ENCODE peak calls at places on chromosomes 4 and X, in eight cellular contexts. One of them, this sample, is unnamed.
A peak's percentile ranks its signal among the peaks of the same experiment; 100 is the strongest.

GRCh38 chr4:128452415-128452814 is 164.8 kb upstream of the PGRMC2 start:
- DNase-seq in stimulated activated effector memory CD8-positive, alpha-beta T cell treated with anti-CD3 and anti-CD28 coated beads, Interleukin-12 subunit alpha, Interleukin-12 subunit beta, amount 100 ng/mL, for 72 hours: no peak
- DNase-seq in breast epithelium: no peak
- DNase-seq in midbrain: no peak
- DNase-seq in endodermal cell: no peak
- DNase-seq in stimulated activated CD4-positive, alpha-beta T cell treated with anti-CD3 and anti-CD28 coated beads, Interleukin-1b, Interleukin-23, amount 100 ng/mL, for 24 hours: no peak
- DNase-seq in activated naive CD4-positive, alpha-beta T cell treated with anti-CD3 and anti-CD28 coated beads, Interleukin-2, amount 10 ng/mL, durations not matched to agents 7 days and 5 days: no peak
- DNase-seq in germinal center: no peak
- DNase-seq in this sample: no peak

GRCh38 chr4:123415977-123416376 is 19.4 kb downstream of the SPRY1 start:
- DNase-seq in breast epithelium: no peak
- DNase-seq in activated naive CD4-positive, alpha-beta T cell treated with anti-CD3 and anti-CD28 coated beads, Interleukin-2, amount 10 ng/mL, durations not matched to agents 7 days and 5 days: peak; percentile 59
- DNase-seq in stimulated activated CD4-positive, alpha-beta T cell treated with anti-CD3 and anti-CD28 coated beads, Interleukin-1b, Interleukin-23, amount 100 ng/mL, for 24 hours: no peak
- DNase-seq in stimulated activated effector memory CD8-positive, alpha-beta T cell treated with anti-CD3 and anti-CD28 coated beads, Interleukin-12 subunit alpha, Interleukin-12 subunit beta, amount 100 ng/mL, for 72 hours: no peak
- DNase-seq in germinal center: no peak
- DNase-seq in midbrain: no peak
- DNase-seq in endodermal cell: no peak
- DNase-seq in this sample: no peak

GRCh38 chr4:159946983-159947645 is 844.2 kb downstream of the RAPGEF2 start:
- DNase-seq in germinal center: peak; percentile 2
- DNase-seq in midbrain: peak; percentile 60
- DNase-seq in stimulated activated CD4-positive, alpha-beta T cell treated with anti-CD3 and anti-CD28 coated beads, Interleukin-1b, Interleukin-23, amount 100 ng/mL, for 24 hours: no peak
- DNase-seq in breast epithelium: no peak
- DNase-seq in activated naive CD4-positive, alpha-beta T cell treated with anti-CD3 and anti-CD28 coated beads, Interleukin-2, amount 10 ng/mL, durations not matched to agents 7 days and 5 days: no peak
- DNase-seq in stimulated activated effector memory CD8-positive, alpha-beta T cell treated with anti-CD3 and anti-CD28 coated beads, Interleukin-12 subunit alpha, Interleukin-12 subunit beta, amount 100 ng/mL, for 72 hours: no peak
- DNase-seq in endodermal cell: no peak
- DNase-seq in this sample: no peak

GRCh38 chr4:114659386-114660008 is 60.9 kb downstream of the UGT8 start:
- DNase-seq in germinal center: peak; percentile 57
- DNase-seq in endodermal cell: peak; percentile 84
- DNase-seq in activated naive CD4-positive, alpha-beta T cell treated with anti-CD3 and anti-CD28 coated beads, Interleukin-2, amount 10 ng/mL, durations not matched to agents 7 days and 5 days: peak; percentile 40
- DNase-seq in stimulated activated effector memory CD8-positive, alpha-beta T cell treated with anti-CD3 and anti-CD28 coated beads, Interleukin-12 subunit alpha, Interleukin-12 subunit beta, amount 100 ng/mL, for 72 hours: no peak
- DNase-seq in breast epithelium: peak; percentile 47
- DNase-seq in midbrain: peak; percentile 84
- DNase-seq in stimulated activated CD4-positive, alpha-beta T cell treated with anti-CD3 and anti-CD28 coated beads, Interleukin-1b, Interleukin-23, amount 100 ng/mL, for 24 hours: peak; percentile 1
- DNase-seq in this sample: no peak

GRCh38 chrX:76253432-76253831 is 80.6 kb downstream of the PBDC1 start:
- DNase-seq in activated naive CD4-positive, alpha-beta T cell treated with anti-CD3 and anti-CD28 coated beads, Interleukin-2, amount 10 ng/mL, durations not matched to agents 7 days and 5 days: peak; percentile 61
- DNase-seq in germinal center: peak; percentile 17
- DNase-seq in stimulated activated effector memory CD8-positive, alpha-beta T cell treated with anti-CD3 and anti-CD28 coated beads, Interleukin-12 subunit alpha, Interleukin-12 subunit beta, amount 100 ng/mL, for 72 hours: peak; percentile 47
- DNase-seq in stimulated activated CD4-positive, alpha-beta T cell treated with anti-CD3 and anti-CD28 coated beads, Interleukin-1b, Interleukin-23, amount 100 ng/mL, for 24 hours: no peak
- DNase-seq in breast epithelium: no peak
- DNase-seq in midbrain: peak; percentile 18
- DNase-seq in endodermal cell: peak; percentile 73
- DNase-seq in this sample: no peak

GRCh38 chr4:9898596-9899345 is 117.3 kb downstream of the DRD5 start:
- DNase-seq in germinal center: no peak
- DNase-seq in midbrain: peak; percentile 29
- DNase-seq in endodermal cell: peak; percentile 91
- DNase-seq in activated naive CD4-positive, alpha-beta T cell treated with anti-CD3 and anti-CD28 coated beads, Interleukin-2, amount 10 ng/mL, durations not matched to agents 7 days and 5 days: no peak
- DNase-seq in stimulated activated effector memory CD8-positive, alpha-beta T cell treated with anti-CD3 and anti-CD28 coated beads, Interleukin-12 subunit alpha, Interleukin-12 subunit beta, amount 100 ng/mL, for 72 hours: no peak
- DNase-seq in breast epithelium: no peak
- DNase-seq in stimulated activated CD4-positive, alpha-beta T cell treated with anti-CD3 and anti-CD28 coated beads, Interleukin-1b, Interleukin-23, amount 100 ng/mL, for 24 hours: no peak
- DNase-seq in this sample: no peak

GRCh38 chrX:150258463-150259430 is 104.4 kb upstream of the MAMLD1 start:
- DNase-seq in activated naive CD4-positive, alpha-beta T cell treated with anti-CD3 and anti-CD28 coated beads, Interleukin-2, amount 10 ng/mL, durations not matched to agents 7 days and 5 days: no peak
- DNase-seq in germinal center: no peak
- DNase-seq in breast epithelium: no peak
- DNase-seq in stimulated activated CD4-positive, alpha-beta T cell treated with anti-CD3 and anti-CD28 coated beads, Interleukin-1b, Interleukin-23, amount 100 ng/mL, for 24 hours: no peak
- DNase-seq in stimulated activated effector memory CD8-positive, alpha-beta T cell treated with anti-CD3 and anti-CD28 coated beads, Interleukin-12 subunit alpha, Interleukin-12 subunit beta, amount 100 ng/mL, for 72 hours: no peak
- DNase-seq in midbrain: no peak
- DNase-seq in endodermal cell: peak; percentile 29
- DNase-seq in this sample: no peak

GRCh38 chr4:84803121-84803520 is 163.4 kb downstream of the WDFY3 start:
- DNase-seq in midbrain: no peak
- DNase-seq in stimulated activated CD4-positive, alpha-beta T cell treated with anti-CD3 and anti-CD28 coated beads, Interleukin-1b, Interleukin-23, amount 100 ng/mL, for 24 hours: no peak
- DNase-seq in stimulated activated effector memory CD8-positive, alpha-beta T cell treated with anti-CD3 and anti-CD28 coated beads, Interleukin-12 subunit alpha, Interleukin-12 subunit beta, amount 100 ng/mL, for 72 hours: no peak
- DNase-seq in breast epithelium: no peak
- DNase-seq in germinal center: no peak
- DNase-seq in endodermal cell: no peak
- DNase-seq in activated naive CD4-positive, alpha-beta T cell treated with anti-CD3 and anti-CD28 coated beads, Interleukin-2, amount 10 ng/mL, durations not matched to agents 7 days and 5 days: no peak
- DNase-seq in this sample: no peak

GRCh38 chrX:78548012-78548411 is 111.1 kb downstream of the RTL3 start:
- DNase-seq in stimulated activated effector memory CD8-positive, alpha-beta T cell treated with anti-CD3 and anti-CD28 coated beads, Interleukin-12 subunit alpha, Interleukin-12 subunit beta, amount 100 ng/mL, for 72 hours: no peak
- DNase-seq in activated naive CD4-positive, alpha-beta T cell treated with anti-CD3 and anti-CD28 coated beads, Interleukin-2, amount 10 ng/mL, durations not matched to agents 7 days and 5 days: no peak
- DNase-seq in germinal center: no peak
- DNase-seq in breast epithelium: no peak
- DNase-seq in midbrain: no peak
- DNase-seq in stimulated activated CD4-positive, alpha-beta T cell treated with anti-CD3 and anti-CD28 coated beads, Interleukin-1b, Interleukin-23, amount 100 ng/mL, for 24 hours: no peak
- DNase-seq in endodermal cell: no peak
- DNase-seq in this sample: no peak

GRCh38 chr4:69910016-69910782 is 20.7 kb upstream of the CSN1S1 start:
- DNase-seq in midbrain: no peak
- DNase-seq in stimulated activated CD4-positive, alpha-beta T cell treated with anti-CD3 and anti-CD28 coated beads, Interleukin-1b, Interleukin-23, amount 100 ng/mL, for 24 hours: no peak
- DNase-seq in germinal center: no peak
- DNase-seq in breast epithelium: no peak
- DNase-seq in endodermal cell: no peak
- DNase-seq in activated naive CD4-positive, alpha-beta T cell treated with anti-CD3 and anti-CD28 coated beads, Interleukin-2, amount 10 ng/mL, durations not matched to agents 7 days and 5 days: no peak
- DNase-seq in stimulated activated effector memory CD8-positive, alpha-beta T cell treated with anti-CD3 and anti-CD28 coated beads, Interleukin-12 subunit alpha, Interleukin-12 subunit beta, amount 100 ng/mL, for 72 hours: no peak
- DNase-seq in this sample: no peak

GRCh38 chr4:125115941-125116340 is 198.8 kb upstream of the FAT4 start:
- DNase-seq in breast epithelium: no peak
- DNase-seq in midbrain: no peak
- DNase-seq in stimulated activated effector memory CD8-positive, alpha-beta T cell treated with anti-CD3 and anti-CD28 coated beads, Interleukin-12 subunit alpha, Interleukin-12 subunit beta, amount 100 ng/mL, for 72 hours: no peak
- DNase-seq in stimulated activated CD4-positive, alpha-beta T cell treated with anti-CD3 and anti-CD28 coated beads, Interleukin-1b, Interleukin-23, amount 100 ng/mL, for 24 hours: no peak
- DNase-seq in activated naive CD4-positive, alpha-beta T cell treated with anti-CD3 and anti-CD28 coated beads, Interleukin-2, amount 10 ng/mL, durations not matched to agents 7 days and 5 days: no peak
- DNase-seq in germinal center: no peak
- DNase-seq in endodermal cell: no peak
- DNase-seq in this sample: no peak

GRCh38 chr4:124253080-124253479 is 459.5 kb downstream of the ANKRD50 start:
- DNase-seq in midbrain: no peak
- DNase-seq in stimulated activated effector memory CD8-positive, alpha-beta T cell treated with anti-CD3 and anti-CD28 coated beads, Interleukin-12 subunit alpha, Interleukin-12 subunit beta, amount 100 ng/mL, for 72 hours: no peak
- DNase-seq in germinal center: no peak
- DNase-seq in endodermal cell: no peak
- DNase-seq in activated naive CD4-positive, alpha-beta T cell treated with anti-CD3 and anti-CD28 coated beads, Interleukin-2, amount 10 ng/mL, durations not matched to agents 7 days and 5 days: no peak
- DNase-seq in breast epithelium: no peak
- DNase-seq in stimulated activated CD4-positive, alpha-beta T cell treated with anti-CD3 and anti-CD28 coated beads, Interleukin-1b, Interleukin-23, amount 100 ng/mL, for 24 hours: no peak
- DNase-seq in this sample: no peak

GRCh38 chr4:10605746-10606482 is 78.7 kb downstream of the CLNK start:
- DNase-seq in endodermal cell: no peak
- DNase-seq in activated naive CD4-positive, alpha-beta T cell treated with anti-CD3 and anti-CD28 coated beads, Interleukin-2, amount 10 ng/mL, durations not matched to agents 7 days and 5 days: no peak
- DNase-seq in midbrain: no peak
- DNase-seq in stimulated activated CD4-positive, alpha-beta T cell treated with anti-CD3 and anti-CD28 coated beads, Interleukin-1b, Interleukin-23, amount 100 ng/mL, for 24 hours: no peak
- DNase-seq in stimulated activated effector memory CD8-positive, alpha-beta T cell treated with anti-CD3 and anti-CD28 coated beads, Interleukin-12 subunit alpha, Interleukin-12 subunit beta, amount 100 ng/mL, for 72 hours: no peak
- DNase-seq in germinal center: no peak
- DNase-seq in breast epithelium: no peak
- DNase-seq in this sample: no peak

GRCh38 chrX:3244955-3245354 is 101.5 kb downstream of the MXRA5 start:
- DNase-seq in germinal center: no peak
- DNase-seq in endodermal cell: no peak
- DNase-seq in breast epithelium: peak; percentile 17
- DNase-seq in midbrain: no peak
- DNase-seq in stimulated activated effector memory CD8-positive, alpha-beta T cell treated with anti-CD3 and anti-CD28 coated beads, Interleukin-12 subunit alpha, Interleukin-12 subunit beta, amount 100 ng/mL, for 72 hours: no peak
- DNase-seq in stimulated activated CD4-positive, alpha-beta T cell treated with anti-CD3 and anti-CD28 coated beads, Interleukin-1b, Interleukin-23, amount 100 ng/mL, for 24 hours: no peak
- DNase-seq in activated naive CD4-positive, alpha-beta T cell treated with anti-CD3 and anti-CD28 coated beads, Interleukin-2, amount 10 ng/mL, durations not matched to agents 7 days and 5 days: no peak
- DNase-seq in this sample: no peak

GRCh38 chr4:128727658-128728057 is 81.8 kb upstream of the JADE1 start:
- DNase-seq in breast epithelium: no peak
- DNase-seq in stimulated activated CD4-positive, alpha-beta T cell treated with anti-CD3 and anti-CD28 coated beads, Interleukin-1b, Interleukin-23, amount 100 ng/mL, for 24 hours: no peak
- DNase-seq in germinal center: no peak
- DNase-seq in stimulated activated effector memory CD8-positive, alpha-beta T cell treated with anti-CD3 and anti-CD28 coated beads, Interleukin-12 subunit alpha, Interleukin-12 subunit beta, amount 100 ng/mL, for 72 hours: no peak
- DNase-seq in midbrain: no peak
- DNase-seq in endodermal cell: no peak
- DNase-seq in activated naive CD4-positive, alpha-beta T cell treated with anti-CD3 and anti-CD28 coated beads, Interleukin-2, amount 10 ng/mL, durations not matched to agents 7 days and 5 days: no peak
- DNase-seq in this sample: no peak

GRCh38 chr4:88382621-88383020 is 4.0 kb downstream of the HERC6 start:
- DNase-seq in activated naive CD4-positive, alpha-beta T cell treated with anti-CD3 and anti-CD28 coated beads, Interleukin-2, amount 10 ng/mL, durations not matched to agents 7 days and 5 days: peak; percentile 57
- DNase-seq in breast epithelium: no peak
- DNase-seq in germinal center: no peak
- DNase-seq in stimulated activated CD4-positive, alpha-beta T cell treated with anti-CD3 and anti-CD28 coated beads, Interleukin-1b, Interleukin-23, amount 100 ng/mL, for 24 hours: peak; percentile 17
- DNase-seq in stimulated activated effector memory CD8-positive, alpha-beta T cell treated with anti-CD3 and anti-CD28 coated beads, Interleukin-12 subunit alpha, Interleukin-12 subunit beta, amount 100 ng/mL, for 72 hours: peak; percentile 77
- DNase-seq in endodermal cell: no peak
- DNase-seq in midbrain: no peak
- DNase-seq in this sample: no peak

GRCh38 chrX:119871245-119871598 is 311 bp downstream of the RNF113A start:
- DNase-seq in germinal center: peak; percentile 33
- DNase-seq in stimulated activated effector memory CD8-positive, alpha-beta T cell treated with anti-CD3 and anti-CD28 coated beads, Interleukin-12 subunit alpha, Interleukin-12 subunit beta, amount 100 ng/mL, for 72 hours: no peak
- DNase-seq in endodermal cell: no peak
- DNase-seq in midbrain: no peak
- DNase-seq in activated naive CD4-positive, alpha-beta T cell treated with anti-CD3 and anti-CD28 coated beads, Interleukin-2, amount 10 ng/mL, durations not matched to agents 7 days and 5 days: no peak
- DNase-seq in stimulated activated CD4-positive, alpha-beta T cell treated with anti-CD3 and anti-CD28 coated beads, Interleukin-1b, Interleukin-23, amount 100 ng/mL, for 24 hours: no peak
- DNase-seq in breast epithelium: no peak
- DNase-seq in this sample: no peak

GRCh38 chr4:10074767-10075105 is 41.9 kb downstream of the WDR1 start:
- DNase-seq in breast epithelium: no peak
- DNase-seq in stimulated activated CD4-positive, alpha-beta T cell treated with anti-CD3 and anti-CD28 coated beads, Interleukin-1b, Interleukin-23, amount 100 ng/mL, for 24 hours: no peak
- DNase-seq in germinal center: no peak
- DNase-seq in activated naive CD4-positive, alpha-beta T cell treated with anti-CD3 and anti-CD28 coated beads, Interleukin-2, amount 10 ng/mL, durations not matched to agents 7 days and 5 days: no peak
- DNase-seq in endodermal cell: peak; percentile 67
- DNase-seq in midbrain: no peak
- DNase-seq in stimulated activated effector memory CD8-positive, alpha-beta T cell treated with anti-CD3 and anti-CD28 coated beads, Interleukin-12 subunit alpha, Interleukin-12 subunit beta, amount 100 ng/mL, for 72 hours: no peak
- DNase-seq in this sample: no peak

GRCh38 chrX:12921886-12922599 is 15.6 kb downstream of the TLR8 start:
- DNase-seq in stimulated activated CD4-positive, alpha-beta T cell treated with anti-CD3 and anti-CD28 coated beads, Interleukin-1b, Interleukin-23, amount 100 ng/mL, for 24 hours: no peak
- DNase-seq in endodermal cell: no peak
- DNase-seq in activated naive CD4-positive, alpha-beta T cell treated with anti-CD3 and anti-CD28 coated beads, Interleukin-2, amount 10 ng/mL, durations not matched to agents 7 days and 5 days: no peak
- DNase-seq in stimulated activated effector memory CD8-positive, alpha-beta T cell treated with anti-CD3 and anti-CD28 coated beads, Interleukin-12 subunit alpha, Interleukin-12 subunit beta, amount 100 ng/mL, for 72 hours: no peak
- DNase-seq in midbrain: no peak
- DNase-seq in breast epithelium: no peak
- DNase-seq in germinal center: no peak
- DNase-seq in this sample: no peak

GRCh38 chrX:150983526-150984163 is 510 bp downstream of the HMGB3 start:
- DNase-seq in germinal center: peak; percentile 8
- DNase-seq in stimulated activated CD4-positive, alpha-beta T cell treated with anti-CD3 and anti-CD28 coated beads, Interleukin-1b, Interleukin-23, amount 100 ng/mL, for 24 hours: no peak
- DNase-seq in endodermal cell: no peak
- DNase-seq in stimulated activated effector memory CD8-positive, alpha-beta T cell treated with anti-CD3 and anti-CD28 coated beads, Interleukin-12 subunit alpha, Interleukin-12 subunit beta, amount 100 ng/mL, for 72 hours: peak; percentile 47
- DNase-seq in midbrain: no peak
- DNase-seq in activated naive CD4-positive, alpha-beta T cell treated with anti-CD3 and anti-CD28 coated beads, Interleukin-2, amount 10 ng/mL, durations not matched to agents 7 days and 5 days: no peak
- DNase-seq in breast epithelium: no peak
- DNase-seq in this sample: no peak

GRCh38 chr4:20859097-20859781 is 159.0 kb downstream of the PACRGL start:
- DNase-seq in stimulated activated CD4-positive, alpha-beta T cell treated with anti-CD3 and anti-CD28 coated beads, Interleukin-1b, Interleukin-23, amount 100 ng/mL, for 24 hours: no peak
- DNase-seq in breast epithelium: no peak
- DNase-seq in endodermal cell: no peak
- DNase-seq in germinal center: no peak
- DNase-seq in activated naive CD4-positive, alpha-beta T cell treated with anti-CD3 and anti-CD28 coated beads, Interleukin-2, amount 10 ng/mL, durations not matched to agents 7 days and 5 days: no peak
- DNase-seq in midbrain: no peak
- DNase-seq in stimulated activated effector memory CD8-positive, alpha-beta T cell treated with anti-CD3 and anti-CD28 coated beads, Interleukin-12 subunit alpha, Interleukin-12 subunit beta, amount 100 ng/mL, for 72 hours: no peak
- DNase-seq in this sample: no peak

GRCh38 chr4:71732066-71732465 is 51.8 kb downstream of the GC start:
- DNase-seq in endodermal cell: no peak
- DNase-seq in germinal center: no peak
- DNase-seq in activated naive CD4-positive, alpha-beta T cell treated with anti-CD3 and anti-CD28 coated beads, Interleukin-2, amount 10 ng/mL, durations not matched to agents 7 days and 5 days: no peak
- DNase-seq in stimulated activated CD4-positive, alpha-beta T cell treated with anti-CD3 and anti-CD28 coated beads, Interleukin-1b, Interleukin-23, amount 100 ng/mL, for 24 hours: no peak
- DNase-seq in stimulated activated effector memory CD8-positive, alpha-beta T cell treated with anti-CD3 and anti-CD28 coated beads, Interleukin-12 subunit alpha, Interleukin-12 subunit beta, amount 100 ng/mL, for 72 hours: no peak
- DNase-seq in midbrain: no peak
- DNase-seq in breast epithelium: no peak
- DNase-seq in this sample: no peak

This sample was measured in NCI-H187.